ENCODE peak calls at places on chromosomes 1 and 21, in eight cellular contexts. W, D, K, P, H, U, J and C are unnamed samples.

GRCh38 chr1:203593723-203594122 is 32.9 kb upstream of the ATP2B4 start:
- DNase-seq in W (peak; percentile 88), D (no peak), K (no peak), P (peak; percentile 32), H (no peak), U (no peak), J (no peak), C (no peak)

GRCh38 chr1:154855186-154855585 is 14.9 kb downstream of the KCNN3 start:
- DNase-seq in W (no peak), D (no peak), K (no peak), P (no peak), H (no peak), U (no peak), J (no peak), C (no peak)

GRCh38 chr21:22536511-22536910 is 1538.3 kb downstream of the NCAM2 start:
- DNase-seq in W (no peak), D (no peak), K (no peak), P (peak; percentile 67), H (peak; percentile 23), U (no peak), J (no peak), C (no peak)

GRCh38 chr1:184051138-184051484 is 419 bp upstream of the TSEN15 start:
- DNase-seq in W (no peak), D (no peak), K (no peak), P (no peak), H (no peak), U (peak; percentile 24), J (no peak), C (no peak)

GRCh38 chr1:8448906-8449661 is 131.2 kb downstream of the SLC45A1 start:
- DNase-seq in W (no peak), D (no peak), K (no peak), P (peak; percentile 46), H (peak; percentile 60), U (no peak), J (no peak), C (no peak)

GRCh38 chr1:182328591-182328990 is 63.0 kb downstream of the GLUL start:
- DNase-seq in W (no peak), D (no peak), K (no peak), P (no peak), H (no peak), U (no peak), J (no peak), C (no peak)

GRCh38 chr1:33712176-33712575 is 151.7 kb upstream of the HMGB4 start:
- DNase-seq in W (peak; percentile 53), D (no peak), K (no peak), P (no peak), H (no peak), U (no peak), J (no peak), C (no peak)

GRCh38 chr1:232635778-232636356 is 5.9 kb upstream of the SIPA1L2 start:
- DNase-seq in W (no peak), D (no peak), K (no peak), P (peak; percentile 82), H (peak; percentile 74), U (no peak), J (no peak), C (no peak)

GRCh38 chr21:38678827-38679226 is 126.9 kb upstream of the ETS2 start:
- DNase-seq in W (no peak), D (no peak), K (no peak), P (no peak), H (no peak), U (no peak), J (no peak), C (no peak)

GRCh38 chr1:51168266-51168845 is 66.3 kb downstream of the C1orf185 start:
- DNase-seq in W (no peak), D (no peak), K (no peak), P (no peak), H (peak; percentile 29), U (no peak), J (no peak), C (no peak)

GRCh38 chr1:97986041-97987005 is 65.5 kb upstream of the DPYD start:
- DNase-seq in W (no peak), D (no peak), K (no peak), P (no peak), H (peak; percentile 15), U (no peak), J (no peak), C (no peak)

GRCh38 chr1:69223156-69223555 is 344.6 kb upstream of the LRRC7 start:
- DNase-seq in W (no peak), D (no peak), K (no peak), P (no peak), H (no peak), U (no peak), J (no peak), C (no peak)
- H3K9me3 ChIP-seq in W (no peaks in the 10 kb centered on the region), D (no peaks in the 10 kb centered on the region), K (no peaks in the 10 kb centered on the region), P (no peaks in the 10 kb centered on the region), H (no peaks in the 10 kb centered on the region), U (no peaks in the 10 kb centered on the region), J (no peaks in the 10 kb centered on the region), C (no peaks in the 10 kb centered on the region)

DNA sequence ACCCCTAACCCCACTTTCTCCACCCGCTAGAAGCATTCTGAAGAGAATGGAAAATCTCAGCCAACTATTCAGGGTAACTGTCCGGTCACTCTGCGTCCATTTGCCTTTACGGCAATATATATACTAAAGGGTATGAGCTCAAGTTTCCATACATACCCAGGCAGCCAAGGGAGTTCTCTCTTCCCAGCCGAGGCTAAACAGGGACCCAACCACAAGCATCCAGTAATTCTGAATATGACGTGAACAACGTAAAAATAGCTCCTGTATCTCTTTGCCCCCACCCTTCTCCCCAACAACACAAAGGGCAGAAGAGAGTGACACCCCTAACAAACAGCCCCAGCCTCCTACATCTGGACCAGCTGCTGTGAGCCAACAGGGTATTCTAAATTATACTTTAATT is 67.7 kb downstream of the SSBP3 start:
- DNase-seq in W (no peak), D (no peak), K (no peak), P (no peak), H (no peak), U (no peak), J (no peak), C (no peak)
- H3K4me1 ChIP-seq in W (peaks cover 58% of the 10 kb centered on the region), D (peaks cover 59% of the 10 kb centered on the region), K (peaks cover 22% of the 10 kb centered on the region), P (peaks cover 28% of the 10 kb centered on the region), H (peaks cover 39% of the 10 kb centered on the region), U (peaks cover 67% of the 10 kb centered on the region), J (peaks cover 55% of the 10 kb centered on the region), C (peaks cover 22% of the 10 kb centered on the region)

GRCh38 chr1:150321826-150322166 is 463 bp downstream of the PRPF3 start:
- DNase-seq in W (no peak), D (no peak), K (no peak), P (no peak), H (no peak), U (no peak), J (no peak), C (no peak)
- H3K9me3 ChIP-seq in W (no peaks in the 10 kb centered on the region), D (no peaks in the 10 kb centered on the region), K (no peaks in the 10 kb centered on the region), P (no peaks in the 10 kb centered on the region), H (no peaks in the 10 kb centered on the region), U (no peaks in the 10 kb centered on the region), J (no peaks in the 10 kb centered on the region), C (no peaks in the 10 kb centered on the region)

GRCh38 chr1:41920658-41921057 is 1.9 kb upstream of the HIVEP3 start:
- DNase-seq in W (no peak), D (no peak), K (no peak), P (peak; percentile 23), H (no peak), U (no peak), J (no peak), C (no peak)

GRCh38 chr1:41925712-41926111 is 7.0 kb upstream of the HIVEP3 start:
- DNase-seq in W (no peak), D (no peak), K (no peak), P (peak; percentile 44), H (peak; percentile 49), U (no peak), J (no peak), C (no peak)

GRCh38 chr1:41927118-41927517 is 8.4 kb upstream of the HIVEP3 start:
- DNase-seq in W (no peak), D (no peak), K (no peak), P (no peak), H (no peak), U (no peak), J (no peak), C (no peak)

GRCh38 chr1:41919764-41920397 is 1.2 kb upstream of the HIVEP3 start:
- DNase-seq in W (peak; percentile 87), D (no peak), K (no peak), P (peak; percentile 18), H (peak; percentile 16), U (peak; percentile 43), J (peak; percentile 53), C (no peak)

DNA sequence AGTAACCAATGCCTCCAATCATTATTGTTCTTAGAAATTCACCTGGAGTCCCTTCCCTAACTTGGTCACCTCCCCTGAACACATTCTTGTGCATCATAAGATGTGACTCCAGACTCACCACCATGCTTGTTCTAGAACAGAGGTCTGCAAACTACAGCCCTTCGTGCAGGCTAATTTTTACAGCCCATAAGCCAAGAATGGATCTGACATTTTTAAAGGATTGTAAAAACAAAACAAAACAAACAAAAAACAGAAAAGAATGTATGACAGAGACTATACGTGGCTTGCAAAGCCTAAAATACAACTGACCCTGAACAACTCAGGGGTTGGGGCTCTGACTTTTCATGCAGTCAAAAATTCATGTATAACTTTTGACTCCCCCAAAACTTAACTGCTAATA is 6.2 kb upstream of the HIVEP3 start:
- DNase-seq in W (no peak), D (no peak), K (no peak), P (no peak), H (no peak), U (no peak), J (no peak), C (no peak)
- H3K4me1 ChIP-seq in W (no peaks in the 10 kb centered on the region), D (no peaks in the 10 kb centered on the region), K (no peaks in the 10 kb centered on the region), P (no peaks in the 10 kb centered on the region), H (no peaks in the 10 kb centered on the region), U (no peaks in the 10 kb centered on the region), J (no peaks in the 10 kb centered on the region), C (no peaks in the 10 kb centered on the region)

GRCh38 chr1:71400050-71400449 is 319.2 kb upstream of the ZRANB2 start:
- DNase-seq in W (no peak), D (no peak), K (no peak), P (no peak), H (no peak), U (no peak), J (no peak), C (no peak)

DNA sequence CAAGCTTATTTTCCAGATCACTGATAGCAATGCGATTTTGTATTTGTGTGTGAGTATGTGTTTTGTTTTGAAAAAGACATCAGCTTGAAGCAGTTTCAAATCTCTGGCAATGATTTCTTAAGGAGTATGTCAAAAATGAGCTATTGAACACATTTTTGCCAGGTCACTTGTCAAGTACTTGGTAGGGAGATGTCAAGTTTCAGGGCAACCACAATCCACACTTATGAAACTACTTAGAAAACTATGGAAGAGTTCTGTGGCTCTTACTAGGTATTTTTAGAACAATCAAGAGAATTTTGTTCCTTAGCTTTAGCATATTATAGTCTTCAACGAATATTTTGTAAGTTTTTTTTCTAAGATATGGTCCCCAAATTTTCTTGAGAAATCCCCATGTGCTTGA is 318.8 kb upstream of the ZRANB2 start:
- DNase-seq in W (no peak), D (no peak), K (no peak), P (peak; percentile 12), H (no peak), U (no peak), J (no peak), C (no peak)
- H3K9me3 ChIP-seq in W (no peaks in the 10 kb centered on the region), D (no peaks in the 10 kb centered on the region), K (peaks cover 4% of the 10 kb centered on the region), P (no peaks in the 10 kb centered on the region), H (no peaks in the 10 kb centered on the region), U (no peaks in the 10 kb centered on the region), J (no peaks in the 10 kb centered on the region), C (no peaks in the 10 kb centered on the region)

GRCh38 chr1:226677121-226678020 is 61.7 kb downstream of the ITPKB start:
- DNase-seq in W (no peak), D (peak; percentile 80), K (peak; percentile 43), P (peak; percentile 67), H (peak; percentile 73), U (peak; percentile 96), J (no peak), C (peak; percentile 66)
- H3K4me1 ChIP-seq in W (peaks cover 18% of the 10 kb centered on the region), D (peaks cover 20% of the 10 kb centered on the region), K (peaks cover 62% of the 10 kb centered on the region), P (peaks cover 35% of the 10 kb centered on the region), H (peaks cover 18% of the 10 kb centered on the region), U (peaks cover 63% of the 10 kb centered on the region), J (peaks cover 90% of the 10 kb centered on the region), C (peaks cover 36% of the 10 kb centered on the region)

GRCh38 chr21:27400045-27400444 is 433.2 kb upstream of the ADAMTS5 start:
- DNase-seq in W (no peak), D (no peak), K (no peak), P (no peak), H (no peak), U (no peak), J (no peak), C (no peak)
- H3K9me3 ChIP-seq in W (no peaks in the 10 kb centered on the region), D (no peaks in the 10 kb centered on the region), K (no peaks in the 10 kb centered on the region), P (no peaks in the 10 kb centered on the region), H (no peaks in the 10 kb centered on the region), U (no peaks in the 10 kb centered on the region), J (no peaks in the 10 kb centered on the region), C (no peaks in the 10 kb centered on the region)